ENCODE peak calls at places on chromosomes 12 and 14, in ten cellular contexts. L is lower lobe of right lung; J is hepatocyte; Z is heart right ventricle; T is CD8-positive, alpha-beta T cell; G is mammary epithelial cell; Q is uterus; U is psoas muscle; I is effector memory CD4-positive, alpha-beta T cell; W is mesendoderm. R is an unnamed sample.

GRCh38 chr14:35346738-35347322 is 54.6 kb downstream of the PSMA6 start:
- DNase-seq in L (peak; percentile 18), J (no peak), Z (no peak), T (no peak), G (no peak), Q (no peak), U (peak; percentile 20), I (no peak), W (no peak), R (peak; percentile 19)

GRCh38 chr12:71578694-71579258 is 84.9 kb downstream of the ZFC3H1 start:
- DNase-seq in L (no peak), J (no peak), Z (no peak), T (no peak), G (peak; percentile 50), Q (no peak), U (no peak), I (no peak), W (no peak), R (no peak)

GRCh38 chr12:3964404-3964803 is 91.2 kb upstream of the PARP11 start:
- DNase-seq in L (no peak), J (no peak), Z (peak; percentile 7), T (no peak), G (no peak), Q (no peak), U (no peak), I (no peak), W (peak; percentile 83), R (no peak)

GRCh38 chr14:90678846-90679362 is 137.3 kb downstream of the TTC7B start:
- DNase-seq in L (no peak), J (no peak), Z (no peak), T (no peak), G (peak; percentile 16), Q (no peak), U (no peak), I (no peak), W (no peak), R (no peak)

GRCh38 chr14:104284107-104284592 is 145.8 kb downstream of the KIF26A start:
- DNase-seq in L (peak; percentile 29), J (no peak), Z (no peak), T (no peak), G (no peak), Q (no peak), U (peak; percentile 40), I (no peak), W (no peak), R (no peak)

GRCh38 chr14:26841361-26841760 is 243.5 kb upstream of the NOVA1 start:
- DNase-seq in L (no peak), J (peak; percentile 9), Z (no peak), T (no peak), G (no peak), Q (no peak), U (no peak), I (no peak), W (no peak), R (no peak)

GRCh38 chr14:27845241-27845850 is 921.2 kb upstream of the FOXG1 start:
- DNase-seq in L (peak; percentile 31), J (no peak), Z (no peak), T (no peak), G (no peak), Q (peak; percentile 5), U (peak; percentile 44), I (no peak), W (no peak), R (no peak)

GRCh38 chr12:110901401-110901800 is 19.0 kb downstream of the MYL2 start:
- DNase-seq in L (no peak), J (peak; percentile 33), Z (no peak), T (no peak), G (no peak), Q (no peak), U (no peak), I (no peak), W (peak; percentile 28), R (no peak)

GRCh38 chr14:50038398-50039119 is 77.8 kb downstream of the VCPKMT start:
- DNase-seq in L (no peak), J (no peak), Z (no peak), T (no peak), G (peak; percentile 100), Q (no peak), U (no peak), I (no peak), W (peak; percentile 55), R (peak; percentile 46)

DNA sequence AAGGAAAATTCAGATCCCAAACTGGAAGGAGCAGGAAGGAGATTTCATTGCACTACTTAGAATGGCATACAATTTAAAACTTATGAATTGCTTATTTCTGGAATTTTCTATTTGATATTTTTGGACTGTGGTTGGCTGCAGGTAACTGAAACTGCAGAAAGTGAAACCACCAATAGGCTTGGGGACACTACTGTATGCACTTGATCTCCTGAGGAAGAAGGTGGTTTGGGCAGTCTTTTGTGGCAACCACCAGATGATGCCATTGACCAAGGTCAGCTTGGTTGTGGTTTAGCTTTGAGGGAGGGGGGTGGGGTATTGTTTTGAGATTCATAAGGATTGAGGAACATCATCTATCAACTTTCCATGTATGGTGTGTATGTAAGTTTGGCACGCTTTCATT is 209.5 kb upstream of the STXBP6 start:
- DNase-seq in L (no peak), J (no peak), Z (no peak), T (no peak), G (no peak), Q (no peak), U (no peak), I (no peak), W (no peak), R (no peak)
- H3K4me3 ChIP-seq in L (no peak overlapping the region), J (no peak overlapping the region), Z (no peak overlapping the region), T (no peak overlapping the region), G (no peak overlapping the region), Q (no peak overlapping the region), U (no peak overlapping the region), I (no peak overlapping the region), W (no peak overlapping the region), R (no peak overlapping the region)

DNA sequence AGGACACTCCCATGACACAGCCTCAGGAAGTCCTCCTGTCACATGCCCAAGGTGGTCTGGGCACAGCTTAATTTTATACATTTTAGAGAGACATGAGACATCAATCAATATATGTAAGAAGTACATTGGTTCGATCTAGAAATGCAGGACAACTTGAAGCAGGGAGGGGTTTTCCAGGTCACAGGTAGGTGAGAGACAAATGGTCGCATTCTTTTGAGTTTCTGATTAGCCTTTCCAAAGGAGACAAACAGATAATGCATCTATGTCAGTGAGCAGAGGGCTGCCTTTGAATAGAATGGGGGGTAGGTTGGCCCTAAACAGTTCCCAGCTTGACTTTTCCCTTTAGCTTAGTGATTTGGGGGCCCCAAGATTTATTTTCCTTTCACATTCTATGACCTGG is 2.5 kb downstream of the HSPB8 start:
- DNase-seq in L (no peak), J (no peak), Z (no peak), T (no peak), G (no peak), Q (no peak), U (no peak), I (no peak), W (peak; percentile 72), R (no peak)
- H3K4me3 ChIP-seq in L (peak overlapping the region; percentile 73), J (peak overlapping the region; percentile 12), Z (peak overlapping the region; percentile 71), T (no peak overlapping the region), G (no peak overlapping the region), Q (peak overlapping the region; percentile 77), U (peak overlapping the region; percentile 79), I (no peak overlapping the region), W (no peak overlapping the region), R (peak overlapping the region; percentile 66)

DNA sequence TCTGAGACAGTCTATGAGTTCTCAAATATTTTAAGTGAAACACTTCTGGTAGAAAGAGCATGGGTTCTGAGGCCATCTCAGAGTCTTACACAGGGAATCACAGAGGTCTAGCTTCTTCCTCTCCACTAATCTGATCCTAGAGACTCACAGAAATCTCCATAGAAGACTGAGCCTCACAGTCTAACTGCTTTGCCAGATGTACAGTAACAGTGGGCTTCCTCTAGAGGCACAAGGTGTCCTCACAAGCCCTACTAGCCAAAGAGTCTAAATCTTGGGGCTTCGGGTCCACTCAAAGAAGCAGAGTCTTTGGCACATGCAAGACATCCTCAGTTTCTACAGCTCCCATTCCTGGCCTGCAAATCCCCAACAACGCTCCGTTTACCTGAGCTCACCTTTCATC is 14.1 kb downstream of the OR6J1 start:
- DNase-seq in L (no peak), J (no peak), Z (no peak), T (no peak), G (no peak), Q (no peak), U (no peak), I (no peak), W (no peak), R (no peak)
- H3K4me3 ChIP-seq in L (no peak overlapping the region), J (no peak overlapping the region), Z (no peak overlapping the region), T (no peak overlapping the region), G (no peak overlapping the region), Q (no peak overlapping the region), U (no peak overlapping the region), I (no peak overlapping the region), W (no peak overlapping the region), R (no peak overlapping the region)

GRCh38 chr14:69376439-69376838 is 21.7 kb downstream of the ERH start:
- DNase-seq in L (no peak), J (no peak), Z (no peak), T (no peak), G (peak; percentile 96), Q (no peak), U (no peak), I (no peak), W (no peak), R (no peak)

GRCh38 chr14:69374235-69374634 is 23.9 kb downstream of the ERH start:
- DNase-seq in L (no peak), J (no peak), Z (no peak), T (no peak), G (no peak), Q (no peak), U (no peak), I (no peak), W (no peak), R (no peak)

GRCh38 chr14:69373104-69373503 is 25.0 kb downstream of the ERH start:
- DNase-seq in L (no peak), J (no peak), Z (no peak), T (no peak), G (no peak), Q (no peak), U (no peak), I (no peak), W (no peak), R (no peak)

GRCh38 chr14:69375722-69376121 is 22.4 kb downstream of the ERH start:
- DNase-seq in L (no peak), J (no peak), Z (no peak), T (no peak), G (no peak), Q (no peak), U (no peak), I (no peak), W (no peak), R (no peak)

DNA sequence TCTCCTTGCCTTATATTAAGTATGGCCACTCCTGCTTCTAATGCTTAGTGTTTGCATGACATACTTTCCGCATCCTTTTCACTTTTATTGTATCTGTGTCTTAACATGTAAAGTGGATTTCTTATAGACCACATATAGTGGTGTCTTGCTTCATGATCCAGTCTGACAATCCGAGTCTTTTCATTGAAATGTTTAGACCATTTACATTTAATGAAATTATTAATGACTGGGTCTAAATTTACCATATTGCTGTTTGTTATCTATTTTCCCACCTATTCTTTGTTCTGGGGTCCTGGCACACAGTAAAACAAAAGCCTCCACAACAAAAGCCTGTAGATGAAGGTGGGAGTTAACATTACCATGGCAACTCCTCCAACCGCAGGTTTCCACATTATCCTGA is 22.9 kb downstream of the ERH start:
- DNase-seq in L (no peak), J (no peak), Z (no peak), T (no peak), G (no peak), Q (no peak), U (no peak), I (no peak), W (no peak), R (no peak)
- H3K4me3 ChIP-seq in L (no peak overlapping the region), J (no peak overlapping the region), Z (no peak overlapping the region), T (no peak overlapping the region), G (no peak overlapping the region), Q (no peak overlapping the region), U (no peak overlapping the region), I (no peak overlapping the region), W (no peak overlapping the region), R (no peak overlapping the region)

R was measured in upper lobe of left lung.